ENCODE peak calls at places on chromosomes 5 and 9, in seven cellular contexts. One of them, this sample, is unnamed.

GRCh38 chr5:94130077-94130476 is 388.7 kb upstream of the POU5F2 start:
- DNase-seq in lung: no peak
- DNase-seq in K562: no peak
- DNase-seq in mucosa of descending colon: no peak
- DNase-seq in GM12865: no peak
- DNase-seq in IMR-90: no peak
- DNase-seq in GM23338: no peak
- DNase-seq in this sample: no peak

GRCh38 chr5:135478938-135479337 is 26.8 kb upstream of the TIFAB start:
- DNase-seq in GM23338: no peak
- DNase-seq in IMR-90: no peak
- DNase-seq in GM12865: no peak
- DNase-seq in K562: no peak
- DNase-seq in mucosa of descending colon: no peak
- DNase-seq in lung: no peak
- DNase-seq in this sample: no peak

GRCh38 chr5:2534251-2534650 is 217.2 kb downstream of the IRX2 start:
- DNase-seq in K562: no peak
- DNase-seq in mucosa of descending colon: no peak
- DNase-seq in GM12865: no peak
- DNase-seq in IMR-90: no peak
- DNase-seq in lung: no peak
- DNase-seq in GM23338: no peak
- DNase-seq in this sample: no peak

GRCh38 chr5:90510438-90510837 is 18.9 kb downstream of the LYSMD3 start:
- DNase-seq in GM12865: no peak
- DNase-seq in GM23338: no peak
- DNase-seq in K562: no peak
- DNase-seq in mucosa of descending colon: no peak
- DNase-seq in IMR-90: no peak
- DNase-seq in lung: no peak
- DNase-seq in this sample: no peak

GRCh38 chr5:149228610-149229297 is 42.9 kb upstream of the AFAP1L1 start:
- DNase-seq in GM12865: no peak
- DNase-seq in GM23338: peak
- DNase-seq in IMR-90: peak
- DNase-seq in lung: peak
- DNase-seq in mucosa of descending colon: peak
- DNase-seq in K562: peak
- DNase-seq in this sample: peak

GRCh38 chr5:136249678-136250266 is 56.8 kb upstream of the SMIM32 start:
- DNase-seq in GM12865: peak
- DNase-seq in lung: peak
- DNase-seq in K562: peak
- DNase-seq in IMR-90: peak
- DNase-seq in mucosa of descending colon: peak
- DNase-seq in GM23338: peak
- DNase-seq in this sample: peak

GRCh38 chr5:11449217-11449616 is 455.0 kb downstream of the CTNND2 start:
- DNase-seq in lung: no peak
- DNase-seq in mucosa of descending colon: no peak
- DNase-seq in GM23338: no peak
- DNase-seq in IMR-90: no peak
- DNase-seq in GM12865: no peak
- DNase-seq in K562: no peak
- DNase-seq in this sample: no peak

GRCh38 chr5:139660916-139661814 is 13.0 kb downstream of the CXXC5 start:
- DNase-seq in GM12865: peak
- DNase-seq in GM23338: peak
- DNase-seq in mucosa of descending colon: peak
- DNase-seq in IMR-90: peak
- DNase-seq in K562: peak
- DNase-seq in lung: peak
- DNase-seq in this sample: no peak

GRCh38 chr9:113624721-113625120 is 161.2 kb downstream of the RGS3 start:
- DNase-seq in GM23338: no peak
- DNase-seq in lung: no peak
- DNase-seq in IMR-90: peak
- DNase-seq in K562: no peak
- DNase-seq in mucosa of descending colon: no peak
- DNase-seq in GM12865: no peak
- DNase-seq in this sample: no peak

GRCh38 chr9:114315723-114316363 is 7.1 kb upstream of the ORM1 start:
- DNase-seq in GM23338: no peak
- DNase-seq in K562: no peak
- DNase-seq in lung: no peak
- DNase-seq in IMR-90: no peak
- DNase-seq in GM12865: no peak
- DNase-seq in mucosa of descending colon: no peak
- DNase-seq in this sample: no peak

GRCh38 chr5:97550164-97550563 is 367.1 kb upstream of the RIOK2 start:
- DNase-seq in GM23338: peak
- DNase-seq in mucosa of descending colon: no peak
- DNase-seq in lung: no peak
- DNase-seq in GM12865: no peak
- DNase-seq in K562: no peak
- DNase-seq in IMR-90: peak
- DNase-seq in this sample: no peak

GRCh38 chr9:99085949-99086948 is 18.7 kb upstream of the TGFBR1 start:
- DNase-seq in GM23338: no peak
- DNase-seq in K562: no peak
- DNase-seq in IMR-90: peak
- DNase-seq in GM12865: no peak
- DNase-seq in lung: no peak
- DNase-seq in mucosa of descending colon: no peak
- DNase-seq in this sample: no peak

GRCh38 chr9:112074250-112075008 is 100.7 kb downstream of the SUSD1 start:
- DNase-seq in lung: peak
- DNase-seq in IMR-90: peak
- DNase-seq in K562: peak
- DNase-seq in GM12865: peak
- DNase-seq in mucosa of descending colon: peak
- DNase-seq in GM23338: peak
- DNase-seq in this sample: peak

GRCh38 chr5:179771496-179771895 is 22.3 kb upstream of the LTC4S start:
- DNase-seq in GM23338: no peak
- DNase-seq in GM12865: no peak
- DNase-seq in mucosa of descending colon: no peak
- DNase-seq in lung: no peak
- DNase-seq in K562: no peak
- DNase-seq in IMR-90: no peak
- DNase-seq in this sample: no peak

GRCh38 chr9:40914772-40915659 is 213.5 kb downstream of the FOXD4L6 start:
- DNase-seq in GM12865: no peak
- DNase-seq in lung: no peak
- DNase-seq in K562: no peak
- DNase-seq in GM23338: no peak
- DNase-seq in mucosa of descending colon: no peak
- DNase-seq in IMR-90: no peak
- DNase-seq in this sample: no peak

GRCh38 chr5:80686757-80687156 is 32.0 kb upstream of the DHFR start:
- DNase-seq in GM23338: peak
- DNase-seq in K562: no peak
- DNase-seq in mucosa of descending colon: no peak
- DNase-seq in IMR-90: peak
- DNase-seq in GM12865: no peak
- DNase-seq in lung: no peak
- DNase-seq in this sample: no peak

GRCh38 chr5:119951330-119951934 is 322.1 kb downstream of the FAM170A start:
- DNase-seq in GM23338: peak
- DNase-seq in lung: no peak
- DNase-seq in K562: no peak
- DNase-seq in GM12865: no peak
- DNase-seq in mucosa of descending colon: peak
- DNase-seq in IMR-90: no peak
- DNase-seq in this sample: no peak

GRCh38 chr5:145362261-145362660 is 472.9 kb downstream of the PRELID2 start:
- DNase-seq in K562: no peak
- DNase-seq in GM12865: no peak
- DNase-seq in GM23338: no peak
- DNase-seq in IMR-90: peak
- DNase-seq in lung: no peak
- DNase-seq in mucosa of descending colon: no peak
- DNase-seq in this sample: peak

GRCh38 chr5:17379188-17379951 is 118.7 kb upstream of the TAF11L2 start:
- DNase-seq in lung: no peak
- DNase-seq in GM12865: no peak
- DNase-seq in GM23338: no peak
- DNase-seq in K562: no peak
- DNase-seq in IMR-90: peak
- DNase-seq in mucosa of descending colon: no peak
- DNase-seq in this sample: no peak

GRCh38 chr9:129964901-129965734 is 77.9 kb downstream of the FNBP1 start:
- DNase-seq in lung: no peak
- DNase-seq in GM12865: no peak
- DNase-seq in K562: no peak
- DNase-seq in mucosa of descending colon: peak
- DNase-seq in IMR-90: peak
- DNase-seq in GM23338: peak
- DNase-seq in this sample: peak

GRCh38 chr5:95422842-95423241 is 31.7 kb downstream of the FAM81B start:
- DNase-seq in mucosa of descending colon: no peak
- DNase-seq in lung: no peak
- DNase-seq in GM23338: no peak
- DNase-seq in IMR-90: no peak
- DNase-seq in GM12865: no peak
- DNase-seq in K562: no peak
- DNase-seq in this sample: no peak

DNA sequence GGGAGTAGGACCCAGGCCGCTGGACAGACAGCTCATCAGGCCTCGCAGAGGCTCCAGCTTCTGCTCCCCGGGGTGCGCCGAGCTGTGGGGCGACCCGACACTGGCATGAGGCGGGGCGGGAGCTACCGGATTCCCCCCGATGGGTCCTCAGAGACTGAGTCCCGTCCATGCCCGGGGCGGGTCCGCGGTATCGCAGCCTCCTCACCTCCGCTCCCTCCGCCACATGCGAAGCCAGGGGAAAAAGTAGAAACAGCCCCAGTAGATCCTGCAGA is 2.6 kb upstream of the CCL27 start:
- DNase-seq in GM23338: no peak
- DNase-seq in K562: no peak
- DNase-seq in mucosa of descending colon: no peak
- DNase-seq in lung: no peak
- DNase-seq in GM12865: no peak
- DNase-seq in IMR-90: no peak
- DNase-seq in this sample: no peak
- TF ChIP-seq CTCF in GM23338: no peak
- TF ChIP-seq CTCF in K562: no peak
- TF ChIP-seq CTCF in mucosa of descending colon: no peak
- TF ChIP-seq CTCF in lung: no peak
- TF ChIP-seq CTCF in GM12865: no peak
- TF ChIP-seq CTCF in IMR-90: no peak
- TF ChIP-seq CTCF in this sample: no peak

DNA sequence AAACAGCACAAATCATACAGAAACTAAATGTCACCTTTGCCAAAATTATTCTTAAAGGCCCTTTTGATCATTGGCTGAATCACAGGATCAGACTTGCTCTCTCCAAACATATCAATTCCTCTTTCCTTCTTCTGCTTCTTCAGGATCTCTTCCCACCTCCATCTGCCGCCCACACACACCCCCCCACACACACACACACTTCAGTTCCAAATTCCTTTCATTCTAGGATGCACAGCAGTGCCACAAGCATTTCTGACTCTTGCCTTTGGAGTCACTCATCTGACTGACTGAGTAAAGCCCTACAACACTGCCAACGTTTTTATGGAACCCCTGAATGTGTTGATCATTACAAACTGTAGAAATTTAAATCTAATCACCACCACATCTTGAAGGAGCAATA is 22.9 kb downstream of the DNAH5 start:
- DNase-seq in GM23338: no peak
- DNase-seq in IMR-90: peak
- DNase-seq in GM12865: no peak
- DNase-seq in K562: no peak
- DNase-seq in mucosa of descending colon: no peak
- DNase-seq in lung: no peak
- DNase-seq in this sample: peak
- H3K4me3 ChIP-seq in GM23338: no peak
- H3K4me3 ChIP-seq in IMR-90: no peak
- H3K4me3 ChIP-seq in GM12865: no peak
- H3K4me3 ChIP-seq in K562: no peak
- H3K4me3 ChIP-seq in mucosa of descending colon: no peak
- H3K4me3 ChIP-seq in lung: no peak
- H3K4me3 ChIP-seq in this sample: no peak

DNA sequence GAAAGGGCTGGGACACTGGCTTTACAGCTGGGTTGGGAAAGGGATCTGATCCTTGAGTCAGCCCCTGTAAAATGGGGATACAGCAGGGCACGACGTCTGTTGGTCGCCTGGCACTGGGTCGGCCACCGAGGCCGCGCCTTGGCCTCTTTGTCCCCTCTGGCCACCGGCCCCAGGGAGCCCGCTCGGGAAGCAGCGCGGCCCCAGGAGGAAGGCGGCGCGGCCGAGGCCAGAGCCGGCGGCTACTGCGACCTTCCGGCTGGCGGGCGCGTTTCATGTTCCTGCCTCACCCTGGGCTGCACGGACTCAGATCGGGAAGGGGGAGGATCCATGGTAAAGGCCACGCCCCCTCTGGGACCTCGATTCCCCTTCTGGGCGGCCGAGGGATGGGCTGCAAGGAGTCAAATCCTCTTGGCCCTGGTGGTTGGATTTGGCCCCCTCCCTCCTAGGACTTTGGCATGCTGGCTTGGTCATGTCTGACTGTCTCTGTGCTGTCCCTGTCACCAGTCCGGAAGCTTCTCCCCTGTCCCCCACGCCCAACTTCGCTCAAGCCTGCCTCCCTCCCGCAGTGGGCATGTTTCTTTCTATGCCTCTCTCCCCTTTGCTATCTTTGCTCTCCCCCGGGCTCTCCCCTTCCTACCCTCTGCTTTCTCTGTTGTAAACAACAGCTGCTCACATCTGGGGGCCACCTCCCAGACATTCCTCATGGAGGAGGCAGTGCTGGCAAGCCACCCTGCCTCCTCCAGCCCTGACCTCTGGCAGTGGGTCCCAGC is 25.8 kb downstream of the FPGS start:
- DNase-seq in mucosa of descending colon: peak
- DNase-seq in lung: peak
- DNase-seq in GM23338: peak
- DNase-seq in IMR-90: peak
- DNase-seq in K562: peak
- DNase-seq in GM12865: no peak
- DNase-seq in this sample: no peak
- TF ChIP-seq CTCF in mucosa of descending colon: no peak
- TF ChIP-seq CTCF in lung: no peak
- TF ChIP-seq CTCF in GM23338: peak
- TF ChIP-seq CTCF in IMR-90: no peak
- TF ChIP-seq CTCF in K562: no peak
- TF ChIP-seq CTCF in GM12865: no peak
- TF ChIP-seq CTCF in this sample: no peak

DNA sequence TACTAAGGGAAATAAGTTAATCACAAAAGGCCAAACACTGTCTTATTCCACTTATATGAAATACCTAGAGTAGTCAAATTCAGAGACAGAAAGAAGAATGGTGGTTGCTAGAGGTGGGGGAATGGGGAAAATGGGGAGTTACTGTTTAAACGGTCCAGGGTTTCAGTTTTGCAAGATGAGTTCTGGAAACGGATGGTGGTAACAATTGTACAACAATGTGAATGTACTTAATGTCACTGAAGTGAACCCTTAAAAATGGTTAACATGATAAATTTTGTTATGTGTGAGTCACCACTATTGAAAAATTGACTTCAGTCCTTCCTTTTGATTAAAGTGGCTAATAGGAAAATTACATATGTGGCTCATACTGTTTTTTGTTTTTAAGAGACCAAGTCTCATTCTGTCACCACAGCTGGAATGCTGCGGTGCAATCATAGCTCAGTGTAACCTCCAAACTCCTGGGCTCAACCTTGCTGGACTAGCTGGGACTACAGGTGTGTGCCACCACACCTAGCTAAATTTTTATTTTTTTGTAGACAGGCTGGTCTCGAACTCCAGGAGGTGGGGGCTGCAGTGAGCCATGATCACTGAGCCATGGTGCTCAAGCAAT is 8.7 kb downstream of the UBQLN1 start:
- DNase-seq in GM23338: no peak
- DNase-seq in GM12865: peak
- DNase-seq in lung: no peak
- DNase-seq in IMR-90: no peak
- DNase-seq in K562: no peak
- DNase-seq in mucosa of descending colon: no peak
- DNase-seq in this sample: no peak
- H3K4me3 ChIP-seq in GM23338: no peak
- H3K4me3 ChIP-seq in GM12865: peak
- H3K4me3 ChIP-seq in lung: no peak
- H3K4me3 ChIP-seq in IMR-90: no peak
- H3K4me3 ChIP-seq in K562: no peak
- H3K4me3 ChIP-seq in mucosa of descending colon: no peak
- H3K4me3 ChIP-seq in this sample: no peak

This sample was measured in AG04449.